ENCODE peak calls at places on chromosome 20, in four cellular contexts. F is H1, M is A549, K is K562. B is an unnamed sample.

GRCh38 chr20:13009682-13010406 is 1.1 kb downstream of the SPTLC3 start:
- DNase-seq in K (no peak), M (no peak), F (no peak), B (peak)

GRCh38 chr20:44038681-44039123 is 124.0 kb downstream of the TOX2 start:
- DNase-seq in K (no peak), M (no peak), F (no peak), B (no peak)

GRCh38 chr20:420721-421574 is 12.8 kb downstream of the RBCK1 start:
- DNase-seq in K (peak), M (peak), F (no peak), B (no peak)

GRCh38 chr20:10074513-10074912 is 39.7 kb downstream of the ANKEF1 start:
- DNase-seq in K (no peak), M (peak), F (no peak), B (peak)

GRCh38 chr20:35968930-35969329 is 540 bp downstream of the CNBD2 start:
- DNase-seq in M (no peak), K (no peak), F (no peak), B (no peak)

GRCh38 chr20:61566691-61567090 is 314.6 kb downstream of the CDH4 start:
- DNase-seq in K (no peak), M (no peak), F (no peak), B (no peak)

GRCh38 chr20:38214871-38215788 is 45.4 kb downstream of the KIAA1755 start:
- DNase-seq in F (no peak), M (peak), K (no peak), B (no peak)

GRCh38 chr20:25859649-25860530 is 163.2 kb upstream of the ZNF337 start:
- DNase-seq in F (no peak), K (peak), M (peak), B (peak)

GRCh38 chr20:46558511-46558959 is 8.1 kb upstream of the OCSTAMP start:
- DNase-seq in M (peak), F (no peak), K (no peak), B (peak)

GRCh38 chr20:13790708-13791107 is 5.9 kb downstream of the NDUFAF5 start:
- DNase-seq in F (no peak), M (no peak), K (no peak), B (no peak)

GRCh38 chr20:50399003-50399916 is 110.9 kb upstream of the PTPN1 start:
- DNase-seq in M (peak), K (peak), F (no peak), B (peak)
- TF ChIP-seq KDM1A in M (no peak), K (no peak), F (no peak), B (peak)

DNA sequence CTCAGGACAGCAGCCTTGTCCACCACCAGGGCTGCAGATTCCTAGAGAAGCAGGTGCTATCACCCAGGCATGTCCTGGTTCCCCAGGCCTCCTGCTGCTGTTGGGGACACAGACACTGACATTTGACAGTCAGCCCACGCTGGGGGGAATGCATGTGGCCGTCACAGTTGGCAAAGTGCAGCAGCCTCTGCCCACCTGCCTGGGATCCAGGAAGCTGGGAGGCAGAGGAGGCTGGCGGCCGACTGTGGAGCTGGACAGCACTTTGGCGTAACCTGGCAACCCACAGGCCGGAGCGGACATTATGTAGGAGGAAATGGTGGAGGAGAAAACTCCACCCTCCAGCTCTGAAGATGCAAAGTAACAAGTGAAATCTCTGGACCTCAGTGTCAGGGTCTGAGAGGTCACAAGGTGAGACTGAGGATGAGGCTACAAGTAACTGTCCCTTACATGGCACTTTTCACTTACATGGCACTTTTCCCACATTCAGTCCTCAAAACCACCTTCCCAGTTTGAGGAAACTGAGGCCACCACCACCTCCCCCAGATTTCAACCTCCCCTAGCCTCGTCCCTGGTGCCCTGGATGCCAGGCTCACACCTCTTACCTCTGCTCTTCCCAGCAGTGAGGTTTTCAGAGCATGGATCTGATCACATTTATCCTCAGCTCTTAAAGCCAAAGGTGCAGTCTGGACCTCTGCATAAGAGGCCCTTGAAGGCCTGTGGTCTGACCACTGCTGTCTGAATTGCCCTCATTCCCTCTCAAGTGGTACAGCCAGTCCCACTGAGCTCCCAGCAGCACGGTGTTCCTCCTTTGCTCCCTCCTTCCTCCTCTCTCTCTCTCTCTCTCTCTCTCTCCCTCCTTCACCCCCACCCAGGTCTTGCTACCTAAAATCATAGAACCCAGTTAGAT is 8.7 kb downstream of the MAP1LC3A start:
- DNase-seq in F (no peak), M (no peak), K (no peak), B (no peak)
- TF ChIP-seq KDM1A in F (no peak), M (no peak), K (no peak), B (no peak)

GRCh38 chr20:4324611-4325238 is 309.4 kb upstream of the RNF24 start:
- DNase-seq in K (no peak), F (no peak), M (no peak), B (no peak)

GRCh38 chr20:4325548-4326187 is 310.3 kb upstream of the RNF24 start:
- DNase-seq in K (no peak), F (no peak), M (no peak), B (no peak)

GRCh38 chr20:4322499-4322898 is 307.1 kb upstream of the RNF24 start:
- DNase-seq in K (no peak), F (no peak), M (no peak), B (no peak)

GRCh38 chr20:4318891-4319290 is 303.5 kb upstream of the RNF24 start:
- DNase-seq in K (no peak), M (no peak), F (no peak), B (no peak)

GRCh38 chr20:4320284-4320683 is 304.9 kb upstream of the RNF24 start:
- DNase-seq in F (no peak), M (no peak), K (no peak), B (no peak)
- TF ChIP-seq KDM1A in F (no peak), M (no peak), K (no peak), B (no peak)

GRCh38 chr20:48054051-48054450 is 268.8 kb upstream of the SULF2 start:
- DNase-seq in K (no peak), F (no peak), M (no peak), B (no peak)
- TF ChIP-seq KDM1A in K (no peak), F (no peak), M (no peak), B (no peak)